ENCODE peak calls at places on chromosomes 16 and 17, in eight cellular contexts. One of them, this sample, is unnamed.
A peak's percentile ranks its signal among the peaks of the same experiment; 100 is the strongest.

GRCh38 chr16:68287276-68288251 is 23.2 kb downstream of the SLC7A6OS start:
- DNase-seq in NCI-H1105 treated with DMSO at 0.1 percent for 48 hours: no peak
- DNase-seq in C1 segment of cervical spinal cord: peak; percentile 35
- DNase-seq in Panc1: no peak
- DNase-seq in Karpas-422: no peak
- DNase-seq in NCI-H460: no peak
- DNase-seq in heart right ventricle: peak; percentile 77
- DNase-seq in NCI-H524: no peak
- DNase-seq in this sample: no peak

GRCh38 chr16:64830653-64831052 is 291.2 kb downstream of the CDH11 start:
- DNase-seq in NCI-H1105 treated with DMSO at 0.1 percent for 48 hours: no peak
- DNase-seq in C1 segment of cervical spinal cord: no peak
- DNase-seq in Panc1: no peak
- DNase-seq in Karpas-422: no peak
- DNase-seq in NCI-H460: no peak
- DNase-seq in heart right ventricle: no peak
- DNase-seq in NCI-H524: no peak
- DNase-seq in this sample: no peak

GRCh38 chr17:10126554-10127493 is 71.6 kb downstream of the GAS7 start:
- DNase-seq in NCI-H1105 treated with DMSO at 0.1 percent for 48 hours: no peak
- DNase-seq in C1 segment of cervical spinal cord: no peak
- DNase-seq in Panc1: no peak
- DNase-seq in Karpas-422: peak; percentile 36
- DNase-seq in NCI-H460: no peak
- DNase-seq in heart right ventricle: no peak
- DNase-seq in NCI-H524: peak; percentile 21
- DNase-seq in this sample: no peak

GRCh38 chr17:49231563-49231894 is 942 bp upstream of the PHOSPHO1 start:
- DNase-seq in NCI-H1105 treated with DMSO at 0.1 percent for 48 hours: no peak
- DNase-seq in C1 segment of cervical spinal cord: no peak
- DNase-seq in Panc1: no peak
- DNase-seq in Karpas-422: no peak
- DNase-seq in NCI-H460: no peak
- DNase-seq in heart right ventricle: no peak
- DNase-seq in NCI-H524: no peak
- DNase-seq in this sample: no peak

GRCh38 chr16:24526701-24527470 is 12.5 kb upstream of the RBBP6 start:
- DNase-seq in NCI-H1105 treated with DMSO at 0.1 percent for 48 hours: no peak
- DNase-seq in C1 segment of cervical spinal cord: no peak
- DNase-seq in Panc1: no peak
- DNase-seq in Karpas-422: no peak
- DNase-seq in NCI-H460: no peak
- DNase-seq in heart right ventricle: no peak
- DNase-seq in NCI-H524: no peak
- DNase-seq in this sample: no peak

GRCh38 chr16:67525176-67525860 is 3.3 kb upstream of the RIPOR1 start:
- DNase-seq in NCI-H1105 treated with DMSO at 0.1 percent for 48 hours: no peak
- DNase-seq in C1 segment of cervical spinal cord: no peak
- DNase-seq in Panc1: no peak
- DNase-seq in Karpas-422: peak; percentile 57
- DNase-seq in NCI-H460: no peak
- DNase-seq in heart right ventricle: no peak
- DNase-seq in NCI-H524: no peak
- DNase-seq in this sample: no peak

GRCh38 chr16:87216824-87217205 is 100.4 kb downstream of the C16orf95 start:
- DNase-seq in NCI-H1105 treated with DMSO at 0.1 percent for 48 hours: no peak
- DNase-seq in C1 segment of cervical spinal cord: peak; percentile 70
- DNase-seq in Panc1: no peak
- DNase-seq in Karpas-422: no peak
- DNase-seq in NCI-H460: no peak
- DNase-seq in heart right ventricle: no peak
- DNase-seq in NCI-H524: no peak
- DNase-seq in this sample: no peak

GRCh38 chr16:24191876-24192402 is 64.2 kb upstream of the CACNG3 start:
- DNase-seq in NCI-H1105 treated with DMSO at 0.1 percent for 48 hours: no peak
- DNase-seq in C1 segment of cervical spinal cord: no peak
- DNase-seq in Panc1: no peak
- DNase-seq in Karpas-422: no peak
- DNase-seq in NCI-H460: no peak
- DNase-seq in heart right ventricle: no peak
- DNase-seq in NCI-H524: no peak
- DNase-seq in this sample: no peak

GRCh38 chr16:87350681-87351319 is 32.8 kb downstream of the FBXO31 start:
- DNase-seq in NCI-H1105 treated with DMSO at 0.1 percent for 48 hours: no peak
- DNase-seq in C1 segment of cervical spinal cord: peak; percentile 51
- DNase-seq in Panc1: no peak
- DNase-seq in Karpas-422: no peak
- DNase-seq in NCI-H460: no peak
- DNase-seq in heart right ventricle: peak; percentile 14
- DNase-seq in NCI-H524: peak; percentile 85
- DNase-seq in this sample: no peak

GRCh38 chr17:3977387-3977786 is 13.2 kb upstream of the ATP2A3 start:
- DNase-seq in NCI-H1105 treated with DMSO at 0.1 percent for 48 hours: no peak
- DNase-seq in C1 segment of cervical spinal cord: no peak
- DNase-seq in Panc1: no peak
- DNase-seq in Karpas-422: peak; percentile 71
- DNase-seq in NCI-H460: no peak
- DNase-seq in heart right ventricle: no peak
- DNase-seq in NCI-H524: no peak
- DNase-seq in this sample: no peak

GRCh38 chr16:12575288-12575687 is 228.4 kb downstream of the CPPED1 start:
- DNase-seq in NCI-H1105 treated with DMSO at 0.1 percent for 48 hours: no peak
- DNase-seq in C1 segment of cervical spinal cord: no peak
- DNase-seq in Panc1: no peak
- DNase-seq in Karpas-422: no peak
- DNase-seq in NCI-H460: no peak
- DNase-seq in heart right ventricle: no peak
- DNase-seq in NCI-H524: peak; percentile 60
- DNase-seq in this sample: no peak

GRCh38 chr16:89121691-89122321 is 28.2 kb downstream of the ACSF3 start:
- DNase-seq in NCI-H1105 treated with DMSO at 0.1 percent for 48 hours: no peak
- DNase-seq in C1 segment of cervical spinal cord: no peak
- DNase-seq in Panc1: no peak
- DNase-seq in Karpas-422: no peak
- DNase-seq in NCI-H460: no peak
- DNase-seq in heart right ventricle: peak; percentile 2
- DNase-seq in NCI-H524: no peak
- DNase-seq in this sample: no peak

GRCh38 chr16:30096105-30096861 is at the start of gene YPEL3:
- DNase-seq in NCI-H1105 treated with DMSO at 0.1 percent for 48 hours: peak; percentile 65
- DNase-seq in C1 segment of cervical spinal cord: peak; percentile 91
- DNase-seq in Panc1: no peak
- DNase-seq in Karpas-422: peak; percentile 94
- DNase-seq in NCI-H460: peak; percentile 82
- DNase-seq in heart right ventricle: peak; percentile 95
- DNase-seq in NCI-H524: peak; percentile 92
- DNase-seq in this sample: no peak

GRCh38 chr17:63740464-63741181 is 976 bp downstream of the STRADA start:
- DNase-seq in NCI-H1105 treated with DMSO at 0.1 percent for 48 hours: no peak
- DNase-seq in C1 segment of cervical spinal cord: no peak
- DNase-seq in Panc1: no peak
- DNase-seq in Karpas-422: peak; percentile 45
- DNase-seq in NCI-H460: peak; percentile 4
- DNase-seq in heart right ventricle: no peak
- DNase-seq in NCI-H524: peak; percentile 39
- DNase-seq in this sample: no peak

GRCh38 chr17:66200685-66201092 is 8.8 kb upstream of the CEP112 start:
- DNase-seq in NCI-H1105 treated with DMSO at 0.1 percent for 48 hours: peak; percentile 65
- DNase-seq in C1 segment of cervical spinal cord: peak; percentile 1
- DNase-seq in Panc1: peak; percentile 17
- DNase-seq in Karpas-422: peak; percentile 89
- DNase-seq in NCI-H460: peak; percentile 70
- DNase-seq in heart right ventricle: no peak
- DNase-seq in NCI-H524: peak; percentile 74
- DNase-seq in this sample: peak; percentile 84

GRCh38 chr16:57531635-57532220 is 4.6 kb downstream of the CCDC102A start:
- DNase-seq in NCI-H1105 treated with DMSO at 0.1 percent for 48 hours: no peak
- DNase-seq in C1 segment of cervical spinal cord: no peak
- DNase-seq in Panc1: no peak
- DNase-seq in Karpas-422: no peak
- DNase-seq in NCI-H460: no peak
- DNase-seq in heart right ventricle: no peak
- DNase-seq in NCI-H524: no peak
- DNase-seq in this sample: no peak

GRCh38 chr17:19714542-19715411 is 1.6 kb downstream of the SLC47A2 start:
- DNase-seq in NCI-H1105 treated with DMSO at 0.1 percent for 48 hours: peak; percentile 76
- DNase-seq in C1 segment of cervical spinal cord: no peak
- DNase-seq in Panc1: no peak
- DNase-seq in Karpas-422: no peak
- DNase-seq in NCI-H460: no peak
- DNase-seq in heart right ventricle: no peak
- DNase-seq in NCI-H524: no peak
- DNase-seq in this sample: no peak

GRCh38 chr16:21145738-21146137 is 4.9 kb downstream of the DNAH3 start:
- DNase-seq in NCI-H1105 treated with DMSO at 0.1 percent for 48 hours: peak; percentile 55
- DNase-seq in C1 segment of cervical spinal cord: no peak
- DNase-seq in Panc1: no peak
- DNase-seq in Karpas-422: no peak
- DNase-seq in NCI-H460: no peak
- DNase-seq in heart right ventricle: no peak
- DNase-seq in NCI-H524: no peak
- DNase-seq in this sample: no peak